ENCODE peak calls at places on chromosomes 4 and X, in four cellular contexts. M is fibroblast of lung, C is PC-3, R is Karpas-422. K is an unnamed sample.
A peak's percentile ranks its signal among the peaks of the same experiment; 100 is the strongest.

GRCh38 chrX:17964871-17965270 is 103.8 kb upstream of the RAI2 start:
- DNase-seq in C (no peak), R (no peak), M (no peak), K (no peak)

GRCh38 chr4:12703076-12703475 is 781.1 kb downstream of the RAB28 start:
- DNase-seq in R (no peak), C (no peak), M (no peak), K (no peak)

GRCh38 chrX:43002526-43003203 is 224.7 kb upstream of the PPP1R2C start:
- DNase-seq in M (no peak), R (no peak), C (no peak), K (no peak)

GRCh38 chrX:69070949-69071650 is 94.2 kb downstream of the PJA1 start:
- DNase-seq in C (no peak), R (no peak), M (no peak), K (no peak)

GRCh38 chr4:138049350-138049749 is 192.8 kb downstream of the SLC7A11 start:
- DNase-seq in R (no peak), M (peak; percentile 55), C (peak; percentile 9), K (no peak)

GRCh38 chr4:26015133-26015651 is 101.2 kb downstream of the SMIM20 start:
- DNase-seq in M (peak; percentile 100), R (no peak), C (no peak), K (no peak)

GRCh38 chrX:40154229-40154852 is 56.6 kb upstream of the BCOR start:
- DNase-seq in M (no peak), C (peak; percentile 40), R (no peak), K (no peak)

GRCh38 chr4:1683903-1684755 is at the start of gene FAM53A:
- DNase-seq in R (peak; percentile 96), M (peak; percentile 73), C (peak; percentile 85), K (peak; percentile 79)

GRCh38 chr4:141768954-141769353 is 132.6 kb downstream of the IL15 start:
- DNase-seq in M (peak; percentile 71), R (no peak), C (peak; percentile 74), K (peak; percentile 34)

GRCh38 chr4:62953752-62954151 is 1455.5 kb downstream of the TECRL start:
- DNase-seq in C (no peak), R (no peak), M (no peak), K (no peak)

GRCh38 chr4:124144302-124144701 is 568.2 kb downstream of the ANKRD50 start:
- DNase-seq in M (peak; percentile 77), R (no peak), C (no peak), K (peak; percentile 17)

GRCh38 chr4:74308215-74308614 is at the start of gene EPGN:
- DNase-seq in R (no peak), C (peak; percentile 92), M (peak; percentile 7), K (peak; percentile 91)

GRCh38 chr4:156347412-156348075 is 393.9 kb upstream of the CTSO start:
- DNase-seq in M (peak; percentile 81), C (peak; percentile 71), R (no peak), K (peak; percentile 72)

GRCh38 chr4:136864580-136865185 is 667.6 kb downstream of the PCDH18 start:
- DNase-seq in R (peak; percentile 89), M (peak; percentile 66), C (peak; percentile 79), K (peak; percentile 37)

GRCh38 chr4:77681792-77682191 is 76.2 kb downstream of the CXCL13 start:
- DNase-seq in C (no peak), R (no peak), M (no peak), K (no peak)

GRCh38 chr4:158856852-158857251 is 88.0 kb downstream of the FNIP2 start:
- DNase-seq in M (peak; percentile 54), C (peak; percentile 52), R (peak; percentile 75), K (peak; percentile 25)

GRCh38 chrX:9340619-9341304 is 124.1 kb upstream of the TBL1X start:
- DNase-seq in M (peak; percentile 70), C (peak; percentile 25), R (peak; percentile 53), K (no peak)

GRCh38 chr4:52979020-52979419 is 116.9 kb downstream of the RASL11B start:
- DNase-seq in M (no peak), R (no peak), C (peak; percentile 20), K (no peak)

GRCh38 chrX:153450114-153450948 is 4.5 kb upstream of the TREX2 start:
- DNase-seq in M (no peak), C (no peak), R (no peak), K (no peak)

GRCh38 chr4:2792711-2793577 is at the start of gene SH3BP2:
- DNase-seq in R (peak; percentile 90), M (peak; percentile 65), C (peak; percentile 59), K (peak; percentile 21)
- H3K9ac ChIP-seq in R (peak within 1 kb of the TSS; percentile 56), M (peak within 1 kb of the TSS; percentile 66), C (peak within 1 kb of the TSS; percentile 49), K (no peak within 1 kb of the TSS)

GRCh38 chrX:19655032-19655431 is 139.7 kb upstream of the MAP3K15 start:
- DNase-seq in C (no peak), M (no peak), R (no peak), K (no peak)
- H2AFZ ChIP-seq in C (no peak overlapping the region), M (no peak overlapping the region), R (no peak overlapping the region), K (no peak overlapping the region)

GRCh38 chrX:71953391-71953790 is 42.7 kb downstream of the NHSL2 start:
- DNase-seq in C (no peak), R (no peak), M (no peak), K (no peak)

GRCh38 chrX:71954458-71954857 is 43.8 kb downstream of the NHSL2 start:
- DNase-seq in R (no peak), M (no peak), C (no peak), K (no peak)

GRCh38 chrX:71953946-71954345 is 43.3 kb downstream of the NHSL2 start:
- DNase-seq in C (no peak), M (no peak), R (no peak), K (no peak)

GRCh38 chrX:71949363-71949762 is 38.7 kb downstream of the NHSL2 start:
- DNase-seq in M (no peak), C (no peak), R (no peak), K (no peak)

DNA sequence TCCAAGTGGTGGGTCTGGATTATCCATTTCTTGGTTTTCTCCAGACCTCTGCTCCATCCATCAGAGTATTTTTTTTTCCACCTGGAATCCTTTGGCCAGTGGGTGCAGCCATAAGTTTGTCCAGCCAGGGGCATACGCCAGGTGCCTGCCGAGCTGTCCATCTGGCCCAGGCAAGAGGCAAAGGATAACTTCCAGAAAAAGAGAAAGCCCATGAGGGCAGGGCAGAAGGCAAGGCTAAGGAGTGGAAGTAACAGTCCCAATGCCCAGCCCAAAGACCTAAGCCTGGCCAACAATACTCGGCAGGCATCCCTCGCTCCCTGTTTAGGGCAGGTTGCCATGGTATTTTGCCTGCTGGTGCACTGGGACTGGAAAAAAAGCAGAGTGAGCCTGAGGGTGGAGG is 39.4 kb downstream of the NHSL2 start:
- DNase-seq in C (no peak), R (no peak), M (no peak), K (no peak)
- H3K9ac ChIP-seq in C (no peak overlapping the region), R (no peak overlapping the region), M (no peak overlapping the region), K (no peak overlapping the region)

GRCh38 chr4:4390521-4391240 is 3.8 kb downstream of the NSG1 start:
- DNase-seq in R (no peak), M (no peak), C (no peak), K (no peak)

GRCh38 chr4:4388418-4388817 is 1.5 kb downstream of the NSG1 start:
- DNase-seq in C (no peak), M (no peak), R (no peak), K (no peak)

GRCh38 chr4:4390046-4390445 is 3.1 kb downstream of the NSG1 start:
- DNase-seq in C (no peak), M (no peak), R (no peak), K (no peak)

GRCh38 chr4:4387531-4388311 is 819 bp downstream of the NSG1 start:
- DNase-seq in C (no peak), R (no peak), M (no peak), K (no peak)

GRCh38 chr4:4388836-4389575 is 2.1 kb downstream of the NSG1 start:
- DNase-seq in R (no peak), M (no peak), C (no peak), K (no peak)
- H2AFZ ChIP-seq in R (no peak overlapping the region), M (no peak overlapping the region), C (no peak overlapping the region), K (no peak overlapping the region)

DNA sequence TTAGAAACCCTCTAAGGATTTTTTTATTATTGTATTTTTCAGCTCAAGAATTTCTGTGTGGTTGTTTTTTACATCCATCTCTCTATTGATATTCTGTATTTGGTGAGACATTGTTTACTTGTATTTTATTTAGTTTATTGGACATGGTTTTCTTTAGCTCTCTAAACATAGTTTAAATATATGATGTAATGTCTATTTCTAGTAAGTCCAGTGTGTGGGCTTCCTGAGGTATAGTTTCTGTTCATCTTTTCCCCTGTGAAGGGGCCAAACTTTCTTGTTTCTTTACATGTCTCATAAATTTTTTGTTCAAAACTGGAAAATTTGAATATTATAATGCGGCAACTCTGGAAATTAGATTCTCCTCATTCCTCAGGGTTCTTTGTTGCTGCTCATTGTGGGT is 28.2 kb upstream of the ATRX start:
- DNase-seq in M (no peak), R (no peak), C (no peak), K (no peak)
- H3K9ac ChIP-seq in M (no peak overlapping the region), R (no peak overlapping the region), C (no peak overlapping the region), K (no peak overlapping the region)

DNA sequence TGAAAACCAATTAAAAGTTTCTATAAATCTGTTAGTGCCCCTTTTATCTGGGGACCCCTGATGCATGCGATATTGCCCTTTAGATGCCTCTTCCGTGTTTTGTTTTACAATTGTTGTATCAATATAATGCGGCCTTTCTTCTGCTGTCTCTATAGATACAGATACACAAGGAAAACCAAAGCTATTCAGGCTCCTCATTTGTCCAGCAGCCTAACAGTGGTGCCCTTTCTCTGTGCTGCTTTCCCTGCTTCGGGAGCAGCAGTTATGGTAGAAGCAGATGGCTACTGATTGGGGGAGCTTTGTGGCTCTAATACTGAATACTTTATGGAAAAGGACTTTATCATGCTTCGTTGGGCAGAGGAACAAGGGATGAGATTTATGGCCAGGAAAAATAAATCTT is 10.6 kb upstream of the PRDM8 start:
- DNase-seq in R (no peak), M (no peak), C (no peak), K (no peak)
- H2AFZ ChIP-seq in R (no peak overlapping the region), M (no peak overlapping the region), C (no peak overlapping the region), K (no peak overlapping the region)

GRCh38 chrX:56029188-56029587 is 203.0 kb upstream of the KLF8 start:
- DNase-seq in R (no peak), C (peak; percentile 1), M (no peak), K (no peak)
- H3K9ac ChIP-seq in R (no peak overlapping the region), C (no peak overlapping the region), M (no peak overlapping the region), K (no peak overlapping the region)

GRCh38 chr4:183508693-183509092 is 3.8 kb downstream of the ING2 start:
- DNase-seq in R (no peak), M (no peak), C (no peak), K (no peak)
- H2AFZ ChIP-seq in R (no peak overlapping the region), M (peak overlapping the region; percentile 47), C (no peak overlapping the region), K (no peak overlapping the region)

GRCh38 chr4:169151671-169152070 is 119.1 kb downstream of the SH3RF1 start:
- DNase-seq in R (no peak), C (peak; percentile 59), M (peak; percentile 73), K (no peak)
- H3K9ac ChIP-seq in R (no peak overlapping the region), C (no peak overlapping the region), M (no peak overlapping the region), K (no peak overlapping the region)